ENCODE peak calls at places on chromosomes 1 and 21, in eight cellular contexts. B is AG04450; R is ascending aorta; W is Peyer's patch; C is WERI-Rb-1; L is adrenal gland; A is A673; M is CD8-positive, alpha-beta T cell. Z is an unnamed sample.
A peak's percentile ranks its signal among the peaks of the same experiment; 100 is the strongest.

GRCh38 chr1:25349606-25350005 is 11.5 kb downstream of the TMEM50A start:
- DNase-seq in B (no peak), R (no peak), W (no peak), C (no peak), L (no peak), A (no peak), M (no peak), Z (no peak)

GRCh38 chr21:31370893-31371652 is 27.0 kb upstream of the TIAM1 start:
- DNase-seq in B (no peak), R (no peak), W (no peak), C (no peak), L (no peak), A (no peak), M (no peak), Z (no peak)

GRCh38 chr1:180262628-180263488 is 32.8 kb downstream of the LHX4 start:
- DNase-seq in B (no peak), R (no peak), W (no peak), C (no peak), L (no peak), A (peak; percentile 17), M (no peak), Z (no peak)

GRCh38 chr21:15731243-15731613 is 1.4 kb downstream of the USP25 start:
- DNase-seq in B (no peak), R (no peak), W (no peak), C (no peak), L (no peak), A (no peak), M (no peak), Z (no peak)

GRCh38 chr1:14977338-14977931 is 176.1 kb upstream of the TMEM51 start:
- DNase-seq in B (no peak), R (no peak), W (no peak), C (no peak), L (peak; percentile 60), A (no peak), M (no peak), Z (no peak)

GRCh38 chr1:179091691-179092165 is 9.9 kb downstream of the TOR3A start:
- DNase-seq in B (peak; percentile 51), R (no peak), W (no peak), C (peak; percentile 81), L (peak; percentile 78), A (no peak), M (no peak), Z (no peak)

GRCh38 chr1:30413606-30414005 is 309.8 kb downstream of the MATN1 start:
- DNase-seq in B (no peak), R (no peak), W (no peak), C (no peak), L (no peak), A (no peak), M (no peak), Z (peak; percentile 40)

GRCh38 chr1:188514917-188515316 is 1686.2 kb downstream of the PLA2G4A start:
- DNase-seq in B (no peak), R (no peak), W (no peak), C (no peak), L (no peak), A (peak; percentile 82), M (no peak), Z (no peak)

GRCh38 chr21:46459356-46460112 is 843 bp downstream of the DIP2A start:
- DNase-seq in B (no peak), R (no peak), W (peak; percentile 37), C (peak; percentile 25), L (peak; percentile 67), A (peak; percentile 15), M (peak; percentile 20), Z (no peak)

GRCh38 chr1:100360790-100361232 is 8.5 kb downstream of the CDC14A start:
- DNase-seq in B (no peak), R (no peak), W (no peak), C (no peak), L (peak; percentile 32), A (peak; percentile 87), M (no peak), Z (no peak)

GRCh38 chr1:177511036-177511435 is 340.3 kb downstream of the BRINP2 start:
- DNase-seq in B (no peak), R (no peak), W (no peak), C (no peak), L (no peak), A (no peak), M (no peak), Z (no peak)

GRCh38 chr1:159171688-159172501 is 480 bp downstream of the CADM3 start:
- DNase-seq in B (no peak), R (no peak), W (no peak), C (peak; percentile 33), L (no peak), A (no peak), M (no peak), Z (no peak)

GRCh38 chr1:115308969-115309368 is 29.1 kb downstream of the NGF start:
- DNase-seq in B (no peak), R (no peak), W (no peak), C (no peak), L (no peak), A (no peak), M (no peak), Z (no peak)

GRCh38 chr1:175885247-175885646 is 141.9 kb upstream of the TNR start:
- DNase-seq in B (peak; percentile 43), R (no peak), W (no peak), C (no peak), L (no peak), A (no peak), M (no peak), Z (no peak)

GRCh38 chr1:210201671-210202070 is 30.9 kb upstream of the SERTAD4 start:
- DNase-seq in B (peak; percentile 13), R (no peak), W (no peak), C (no peak), L (no peak), A (peak; percentile 43), M (no peak), Z (no peak)

GRCh38 chr1:163897401-163898169 is 575.8 kb downstream of the NUF2 start:
- DNase-seq in B (no peak), R (no peak), W (no peak), C (no peak), L (no peak), A (peak; percentile 13), M (no peak), Z (peak; percentile 75)

GRCh38 chr21:37704751-37705150 is 211.5 kb downstream of the KCNJ6 start:
- DNase-seq in B (no peak), R (no peak), W (no peak), C (no peak), L (no peak), A (no peak), M (no peak), Z (no peak)

GRCh38 chr1:10173582-10173981 is 36.8 kb upstream of the KIF1B start:
- DNase-seq in B (no peak), R (no peak), W (no peak), C (no peak), L (no peak), A (no peak), M (no peak), Z (peak; percentile 60)

DNA sequence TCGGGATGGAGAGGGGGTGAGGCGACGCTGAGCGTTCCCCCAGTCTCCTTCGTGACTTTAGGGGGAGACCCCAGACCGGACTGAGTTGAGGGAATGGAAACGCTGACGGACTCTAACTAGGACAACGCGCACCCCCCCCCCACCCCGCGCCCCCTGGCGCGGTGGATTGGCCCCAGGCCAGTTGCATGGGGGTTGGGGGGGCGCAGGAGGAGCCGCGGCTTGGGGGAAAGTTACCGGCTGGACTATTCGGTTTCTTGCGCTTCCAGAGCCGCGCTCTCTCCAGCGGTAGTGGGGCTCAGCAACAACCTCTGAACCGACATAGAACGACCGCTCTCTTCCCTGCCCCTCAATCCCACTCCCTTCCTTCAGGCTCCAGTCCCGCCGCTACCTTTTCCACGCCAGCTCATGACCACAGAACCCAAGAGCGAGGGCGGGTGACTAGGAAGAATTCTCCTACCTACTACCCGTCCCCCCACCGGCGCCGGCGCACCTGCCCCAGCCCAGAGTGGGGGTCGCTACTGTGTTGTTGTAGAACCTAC is 694 bp downstream of the ZBTB7B start:
- DNase-seq in B (no peak), R (no peak), W (no peak), C (peak; percentile 77), L (peak; percentile 65), A (peak; percentile 41), M (no peak), Z (no peak)
- TF ChIP-seq CTCF in B (no peak), R (no peak), W (no peak), C (no peak), L (no peak), A (no peak), M (no peak), Z (no peak)

DNA sequence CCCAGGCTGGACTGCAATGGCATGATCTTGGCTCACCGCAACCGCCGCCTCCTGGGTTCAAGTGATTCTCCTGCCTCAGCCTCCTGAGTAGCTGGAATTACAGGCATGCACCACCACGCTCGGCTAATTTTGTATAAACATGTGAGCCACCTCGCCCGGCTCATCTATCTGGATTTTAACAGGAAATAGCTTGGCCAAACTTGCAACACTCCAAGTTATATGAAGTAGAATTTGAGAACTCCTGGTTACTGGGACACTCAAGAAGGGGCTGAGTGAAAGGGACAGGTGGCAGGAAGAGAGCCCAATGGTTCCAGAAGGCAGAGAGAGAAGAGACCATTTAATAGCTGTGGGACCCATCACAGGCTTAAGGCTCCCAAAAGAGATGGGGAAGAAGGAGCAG is 2.9 kb upstream of the GPX7 start:
- DNase-seq in B (no peak), R (no peak), W (no peak), C (no peak), L (no peak), A (no peak), M (no peak), Z (no peak)
- H3K27me3 ChIP-seq in B (peaks cover 3% of the 10 kb centered on the region), R (no peaks in the 10 kb centered on the region), W (no peaks in the 10 kb centered on the region), C (no peaks in the 10 kb centered on the region), L (no peaks in the 10 kb centered on the region), A (no peaks in the 10 kb centered on the region), M (no peaks in the 10 kb centered on the region), Z (no peaks in the 10 kb centered on the region)

DNA sequence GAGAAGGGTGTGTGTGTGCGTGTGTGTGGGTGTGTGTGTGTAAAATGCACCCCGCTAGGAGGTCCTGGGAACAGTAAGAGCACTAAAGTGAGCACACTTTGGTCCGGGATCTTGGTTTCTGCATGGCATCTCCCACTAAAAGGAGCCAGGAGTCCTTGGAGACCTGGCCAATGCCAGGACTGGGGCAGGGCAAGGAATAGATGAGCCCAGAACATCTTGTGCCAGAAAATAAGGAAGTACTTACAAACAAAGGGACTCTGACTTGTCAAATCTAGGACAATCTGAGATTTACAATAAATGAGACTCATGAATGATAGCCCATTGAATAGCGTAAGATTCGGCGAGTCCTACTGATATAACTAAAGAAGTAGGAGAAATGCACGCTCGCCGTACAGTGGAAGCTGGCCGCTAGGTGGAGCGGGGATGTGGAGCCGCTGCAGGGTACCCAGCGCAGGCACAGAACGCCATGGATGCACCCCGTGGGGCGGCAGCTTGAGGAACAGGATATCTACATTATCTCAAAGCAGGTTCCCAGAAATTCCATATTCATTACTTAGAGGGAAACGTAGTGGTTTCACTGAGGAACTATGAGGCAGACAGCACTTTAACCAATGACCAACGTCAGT is 7.1 kb downstream of the SLC37A1 start:
- DNase-seq in B (no peak), R (no peak), W (no peak), C (no peak), L (peak; percentile 24), A (no peak), M (no peak), Z (no peak)
- TF ChIP-seq CTCF in B (peak; percentile 24), R (no peak), W (no peak), C (no peak), L (no peak), A (no peak), M (no peak), Z (no peak)

DNA sequence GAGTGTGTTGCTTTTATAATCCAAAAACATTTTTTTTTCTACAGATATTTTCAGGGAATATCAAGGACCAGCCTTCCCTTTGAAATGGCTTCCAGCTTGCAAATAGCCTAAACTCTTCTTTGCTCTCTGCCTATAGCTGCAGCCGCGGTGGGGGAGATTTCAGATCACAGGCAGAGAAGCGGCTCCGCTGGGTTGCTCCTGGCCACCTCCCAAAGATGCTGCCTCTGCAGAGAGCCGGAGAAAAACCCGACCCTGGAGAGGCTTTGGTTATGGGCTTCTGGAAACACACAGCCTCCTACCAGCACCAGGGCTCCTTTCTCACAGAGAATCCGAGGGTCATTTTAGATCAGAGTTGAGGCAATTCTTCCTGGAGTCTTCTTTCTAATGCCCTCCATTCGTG is 18.6 kb upstream of the PAX7 start:
- DNase-seq in B (no peak), R (no peak), W (no peak), C (no peak), L (no peak), A (peak; percentile 57), M (no peak), Z (peak; percentile 14)
- H3K27me3 ChIP-seq in B (no peaks in the 10 kb centered on the region), R (no peaks in the 10 kb centered on the region), W (no peaks in the 10 kb centered on the region), C (peaks cover 33% of the 10 kb centered on the region), L (peaks cover 41% of the 10 kb centered on the region), A (no peaks in the 10 kb centered on the region), M (no peaks in the 10 kb centered on the region), Z (peaks cover 75% of the 10 kb centered on the region)

Z was measured in suprapubic skin.